ENCODE peak calls at places on chromosomes 11 and 22, in nine cellular contexts. One of them, this sample, is unnamed.
A peak's percentile ranks its signal among the peaks of the same experiment; 100 is the strongest.

GRCh38 chr11:12017865-12018453 is 9.5 kb upstream of the DKK3 start:
- DNase-seq in cardiac muscle cell: peak; percentile 59
- DNase-seq in heart left ventricle: peak; percentile 49
- DNase-seq in SK-N-SH: no peak
- DNase-seq in PC-3: no peak
- DNase-seq in IMR-90: peak; percentile 44
- DNase-seq in endodermal cell: no peak
- DNase-seq in left ventricle myocardium inferior: no peak
- DNase-seq in tibial nerve: no peak
- DNase-seq in this sample: no peak

GRCh38 chr11:116373107-116373506 is 399.7 kb downstream of the BUD13 start:
- DNase-seq in IMR-90: no peak
- DNase-seq in cardiac muscle cell: no peak
- DNase-seq in tibial nerve: no peak
- DNase-seq in endodermal cell: no peak
- DNase-seq in PC-3: no peak
- DNase-seq in SK-N-SH: no peak
- DNase-seq in heart left ventricle: no peak
- DNase-seq in left ventricle myocardium inferior: no peak
- DNase-seq in this sample: no peak

GRCh38 chr11:29623144-29623722 is 393.6 kb downstream of the KCNA4 start:
- DNase-seq in SK-N-SH: no peak
- DNase-seq in left ventricle myocardium inferior: no peak
- DNase-seq in IMR-90: no peak
- DNase-seq in cardiac muscle cell: no peak
- DNase-seq in heart left ventricle: no peak
- DNase-seq in tibial nerve: no peak
- DNase-seq in endodermal cell: peak; percentile 83
- DNase-seq in PC-3: no peak
- DNase-seq in this sample: no peak

GRCh38 chr11:93517041-93517440 is 26.1 kb downstream of the SMCO4 start:
- DNase-seq in tibial nerve: no peak
- DNase-seq in SK-N-SH: no peak
- DNase-seq in cardiac muscle cell: no peak
- DNase-seq in left ventricle myocardium inferior: no peak
- DNase-seq in heart left ventricle: no peak
- DNase-seq in endodermal cell: no peak
- DNase-seq in PC-3: no peak
- DNase-seq in IMR-90: no peak
- DNase-seq in this sample: no peak

GRCh38 chr11:71309611-71310010 is 57.2 kb upstream of the SHANK2 start:
- DNase-seq in endodermal cell: peak; percentile 34
- DNase-seq in left ventricle myocardium inferior: no peak
- DNase-seq in cardiac muscle cell: no peak
- DNase-seq in PC-3: no peak
- DNase-seq in tibial nerve: no peak
- DNase-seq in SK-N-SH: no peak
- DNase-seq in IMR-90: no peak
- DNase-seq in heart left ventricle: no peak
- DNase-seq in this sample: no peak

GRCh38 chr11:67265633-67266423 is 445 bp upstream of the GRK2 start:
- DNase-seq in tibial nerve: peak; percentile 69
- DNase-seq in cardiac muscle cell: peak; percentile 67
- DNase-seq in heart left ventricle: peak; percentile 81
- DNase-seq in SK-N-SH: peak; percentile 94
- DNase-seq in IMR-90: peak; percentile 33
- DNase-seq in left ventricle myocardium inferior: peak; percentile 83
- DNase-seq in PC-3: peak; percentile 77
- DNase-seq in endodermal cell: peak; percentile 93
- DNase-seq in this sample: peak; percentile 56

GRCh38 chr11:2445107-2445947 is 519 bp downstream of the KCNQ1 start:
- DNase-seq in left ventricle myocardium inferior: no peak
- DNase-seq in IMR-90: no peak
- DNase-seq in cardiac muscle cell: no peak
- DNase-seq in endodermal cell: no peak
- DNase-seq in SK-N-SH: no peak
- DNase-seq in tibial nerve: no peak
- DNase-seq in heart left ventricle: no peak
- DNase-seq in PC-3: no peak
- DNase-seq in this sample: no peak

GRCh38 chr22:43911351-43911750 is 12.3 kb upstream of the PNPLA3 start:
- DNase-seq in PC-3: no peak
- DNase-seq in left ventricle myocardium inferior: no peak
- DNase-seq in cardiac muscle cell: no peak
- DNase-seq in heart left ventricle: no peak
- DNase-seq in IMR-90: no peak
- DNase-seq in tibial nerve: no peak
- DNase-seq in endodermal cell: no peak
- DNase-seq in SK-N-SH: no peak
- DNase-seq in this sample: no peak

GRCh38 chr11:118514103-118514502 is 13.2 kb upstream of the TTC36 start:
- DNase-seq in left ventricle myocardium inferior: no peak
- DNase-seq in SK-N-SH: no peak
- DNase-seq in heart left ventricle: no peak
- DNase-seq in endodermal cell: no peak
- DNase-seq in cardiac muscle cell: no peak
- DNase-seq in tibial nerve: no peak
- DNase-seq in IMR-90: no peak
- DNase-seq in PC-3: no peak
- DNase-seq in this sample: no peak

GRCh38 chr11:313304-313786 is 495 bp upstream of the IFITM1 start:
- DNase-seq in IMR-90: no peak
- DNase-seq in endodermal cell: no peak
- DNase-seq in cardiac muscle cell: no peak
- DNase-seq in SK-N-SH: no peak
- DNase-seq in heart left ventricle: no peak
- DNase-seq in PC-3: no peak
- DNase-seq in left ventricle myocardium inferior: no peak
- DNase-seq in tibial nerve: no peak
- DNase-seq in this sample: peak; percentile 56

GRCh38 chr11:109041876-109042275 is 377.0 kb downstream of the DDX10 start:
- DNase-seq in IMR-90: peak; percentile 46
- DNase-seq in left ventricle myocardium inferior: no peak
- DNase-seq in tibial nerve: no peak
- DNase-seq in PC-3: no peak
- DNase-seq in endodermal cell: no peak
- DNase-seq in heart left ventricle: no peak
- DNase-seq in cardiac muscle cell: peak; percentile 9
- DNase-seq in SK-N-SH: no peak
- DNase-seq in this sample: no peak

GRCh38 chr11:117000039-117000740 is 98.0 kb downstream of the SIK3 start:
- DNase-seq in SK-N-SH: no peak
- DNase-seq in left ventricle myocardium inferior: no peak
- DNase-seq in cardiac muscle cell: no peak
- DNase-seq in PC-3: no peak
- DNase-seq in IMR-90: no peak
- DNase-seq in tibial nerve: no peak
- DNase-seq in heart left ventricle: no peak
- DNase-seq in endodermal cell: no peak
- DNase-seq in this sample: no peak

GRCh38 chr22:46060292-46061123 is 83.5 kb upstream of the WNT7B start:
- DNase-seq in IMR-90: no peak
- DNase-seq in endodermal cell: peak; percentile 40
- DNase-seq in SK-N-SH: no peak
- DNase-seq in PC-3: peak; percentile 17
- DNase-seq in cardiac muscle cell: no peak
- DNase-seq in tibial nerve: no peak
- DNase-seq in left ventricle myocardium inferior: no peak
- DNase-seq in heart left ventricle: no peak
- DNase-seq in this sample: no peak

DNA sequence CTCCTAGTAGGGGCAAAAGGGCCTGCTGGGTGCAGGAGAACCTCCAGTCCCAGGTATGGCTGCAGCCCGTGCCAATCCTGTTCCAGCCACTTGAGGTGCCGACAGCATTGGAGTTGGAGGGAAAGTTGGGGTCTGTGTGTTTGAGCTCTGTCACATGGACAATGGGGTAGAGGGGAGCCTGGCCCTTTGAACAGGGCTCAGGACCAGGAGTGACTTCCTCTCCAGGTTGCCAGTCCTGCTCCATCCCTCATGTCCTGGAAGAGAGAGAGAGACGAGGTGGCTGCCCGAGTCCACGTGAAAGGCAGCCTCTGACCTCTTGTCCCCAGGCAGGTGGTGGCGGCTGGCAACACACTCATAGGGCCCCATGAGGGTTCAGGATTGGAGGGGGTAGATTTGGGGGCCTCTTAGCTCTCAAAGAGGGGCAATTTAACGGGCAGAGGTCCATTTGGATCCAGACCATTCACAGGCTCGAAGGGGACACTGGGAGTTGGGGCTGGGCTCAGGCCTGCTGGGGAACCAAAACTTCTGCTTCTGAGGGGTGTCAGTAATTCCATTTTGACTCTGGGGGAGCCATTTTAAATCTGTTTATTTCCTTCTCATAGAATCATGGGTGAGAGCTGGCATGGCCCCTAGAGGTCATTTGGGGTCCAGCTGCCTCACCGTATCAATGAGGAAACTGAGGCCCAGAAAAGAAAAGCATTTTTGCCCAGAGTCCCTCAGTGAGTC is 4.1 kb downstream of the ADORA2A start:
- DNase-seq in endodermal cell: no peak
- DNase-seq in left ventricle myocardium inferior: no peak
- DNase-seq in IMR-90: no peak
- DNase-seq in PC-3: no peak
- DNase-seq in tibial nerve: no peak
- DNase-seq in heart left ventricle: no peak
- DNase-seq in SK-N-SH: no peak
- DNase-seq in cardiac muscle cell: no peak
- DNase-seq in this sample: no peak
- H3K27ac ChIP-seq in endodermal cell: no peak overlapping the region
- H3K27ac ChIP-seq in left ventricle myocardium inferior: peak overlapping the region; percentile 79
- H3K27ac ChIP-seq in IMR-90: no peak overlapping the region
- H3K27ac ChIP-seq in PC-3: no peak overlapping the region
- H3K27ac ChIP-seq in tibial nerve: peak overlapping the region; percentile 1
- H3K27ac ChIP-seq in heart left ventricle: peak overlapping the region; percentile 48
- H3K27ac ChIP-seq in SK-N-SH: no peak overlapping the region
- H3K27ac ChIP-seq in cardiac muscle cell: no peak overlapping the region
- H3K27ac ChIP-seq in this sample: peak overlapping the region; percentile 3

DNA sequence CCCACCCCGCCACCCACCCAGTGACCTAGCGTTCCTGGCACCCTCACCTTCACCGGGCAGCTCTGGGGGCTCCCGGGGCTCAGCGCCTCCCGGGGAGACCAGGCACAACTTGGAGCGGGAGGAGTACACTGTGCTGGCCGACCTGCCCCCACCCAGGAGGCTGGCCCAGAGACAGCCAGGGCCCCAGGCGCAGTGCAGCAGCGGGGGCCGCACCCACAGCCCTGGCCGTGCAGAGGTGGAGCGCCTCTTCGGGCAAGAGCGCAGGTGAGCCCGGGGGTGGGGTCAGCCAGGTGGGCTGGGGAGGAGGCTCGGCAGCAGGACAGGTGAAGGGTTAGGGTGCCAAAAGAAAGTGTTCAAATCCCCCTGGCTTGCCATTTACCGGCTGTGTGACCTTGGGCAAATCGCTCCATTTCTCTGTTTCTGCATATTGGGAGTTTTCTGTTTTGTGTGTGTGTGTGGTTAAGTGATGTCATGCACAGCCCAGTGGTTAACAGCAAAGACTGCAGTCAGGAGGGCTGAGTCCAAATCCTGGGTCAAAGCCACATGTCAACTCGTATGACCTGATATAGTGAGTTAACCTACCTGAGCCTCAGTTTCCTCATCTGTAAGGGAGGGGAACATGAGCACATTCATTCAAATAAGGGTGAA is 29.5 kb downstream of the TRIOBP start:
- DNase-seq in SK-N-SH: no peak
- DNase-seq in IMR-90: peak; percentile 55
- DNase-seq in tibial nerve: no peak
- DNase-seq in left ventricle myocardium inferior: no peak
- DNase-seq in heart left ventricle: no peak
- DNase-seq in PC-3: no peak
- DNase-seq in endodermal cell: no peak
- DNase-seq in cardiac muscle cell: peak; percentile 54
- DNase-seq in this sample: no peak
- H3K27ac ChIP-seq in SK-N-SH: no peak overlapping the region
- H3K27ac ChIP-seq in IMR-90: no peak overlapping the region
- H3K27ac ChIP-seq in tibial nerve: no peak overlapping the region
- H3K27ac ChIP-seq in left ventricle myocardium inferior: no peak overlapping the region
- H3K27ac ChIP-seq in heart left ventricle: no peak overlapping the region
- H3K27ac ChIP-seq in PC-3: no peak overlapping the region
- H3K27ac ChIP-seq in endodermal cell: no peak overlapping the region
- H3K27ac ChIP-seq in cardiac muscle cell: no peak overlapping the region
- H3K27ac ChIP-seq in this sample: no peak overlapping the region

DNA sequence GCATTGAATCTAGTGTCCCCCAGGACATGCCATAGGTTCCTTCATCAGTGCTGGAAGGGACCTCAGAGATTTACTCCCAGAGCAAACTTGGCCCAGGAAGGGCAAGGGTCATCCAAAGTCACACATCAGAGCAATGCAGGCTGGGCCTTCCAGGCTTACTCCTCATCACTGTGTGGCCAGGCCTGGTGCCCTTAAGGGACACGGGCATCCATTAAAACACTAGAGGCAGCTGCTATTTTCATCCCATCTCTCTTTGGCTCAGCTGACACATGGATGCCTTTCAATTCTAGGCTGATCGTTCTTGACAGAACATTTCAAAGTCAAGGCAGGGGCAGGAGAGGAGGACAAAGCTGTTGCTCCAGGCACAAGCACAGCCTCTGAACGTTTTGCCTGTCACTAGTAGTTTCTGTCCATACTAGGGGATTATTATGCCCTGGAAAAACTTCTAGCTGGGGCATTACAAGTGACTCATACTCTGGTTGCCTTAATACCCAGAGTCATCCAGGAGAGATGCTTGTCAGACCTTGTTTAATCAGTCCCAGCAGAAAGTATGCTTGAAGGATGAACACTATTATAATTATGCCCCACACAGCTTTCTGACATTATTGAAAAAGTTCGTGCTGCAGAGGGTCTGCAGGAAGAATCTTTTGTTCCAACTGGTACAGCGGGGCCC is 240.3 kb downstream of the TENM4 start:
- DNase-seq in PC-3: no peak
- DNase-seq in cardiac muscle cell: no peak
- DNase-seq in left ventricle myocardium inferior: no peak
- DNase-seq in SK-N-SH: no peak
- DNase-seq in IMR-90: no peak
- DNase-seq in tibial nerve: no peak
- DNase-seq in heart left ventricle: no peak
- DNase-seq in endodermal cell: no peak
- DNase-seq in this sample: no peak
- H3K27ac ChIP-seq in PC-3: no peak overlapping the region
- H3K27ac ChIP-seq in cardiac muscle cell: no peak overlapping the region
- H3K27ac ChIP-seq in left ventricle myocardium inferior: peak overlapping the region; percentile 39
- H3K27ac ChIP-seq in SK-N-SH: no peak overlapping the region
- H3K27ac ChIP-seq in IMR-90: no peak overlapping the region
- H3K27ac ChIP-seq in tibial nerve: no peak overlapping the region
- H3K27ac ChIP-seq in heart left ventricle: peak overlapping the region; percentile 73
- H3K27ac ChIP-seq in endodermal cell: no peak overlapping the region
- H3K27ac ChIP-seq in this sample: no peak overlapping the region

DNA sequence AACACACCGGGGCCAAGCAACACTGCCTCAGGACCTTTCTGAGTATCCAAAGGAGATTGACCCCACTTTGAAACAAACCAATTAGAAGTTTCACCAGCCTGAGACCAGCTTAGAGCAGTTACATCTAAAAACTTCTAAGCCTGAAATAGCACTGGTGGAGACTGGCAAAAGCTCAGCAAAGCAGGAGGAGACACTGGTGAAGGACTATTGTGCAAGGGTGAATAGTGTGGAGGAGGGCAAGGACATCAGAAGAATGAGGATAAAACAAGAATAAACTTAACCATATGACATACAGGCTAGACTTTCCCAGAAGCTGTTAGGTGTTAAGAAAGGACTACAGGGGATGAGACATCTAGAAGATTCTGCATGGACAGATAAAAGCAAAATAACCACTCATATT is 152.4 kb downstream of the FCHSD2 start:
- DNase-seq in heart left ventricle: no peak
- DNase-seq in tibial nerve: no peak
- DNase-seq in PC-3: no peak
- DNase-seq in left ventricle myocardium inferior: no peak
- DNase-seq in cardiac muscle cell: peak; percentile 68
- DNase-seq in SK-N-SH: no peak
- DNase-seq in endodermal cell: no peak
- DNase-seq in IMR-90: peak; percentile 13
- DNase-seq in this sample: no peak
- H3K27ac ChIP-seq in heart left ventricle: peak overlapping the region; percentile 7
- H3K27ac ChIP-seq in tibial nerve: no peak overlapping the region
- H3K27ac ChIP-seq in PC-3: no peak overlapping the region
- H3K27ac ChIP-seq in left ventricle myocardium inferior: peak overlapping the region; percentile 65
- H3K27ac ChIP-seq in cardiac muscle cell: no peak overlapping the region
- H3K27ac ChIP-seq in SK-N-SH: no peak overlapping the region
- H3K27ac ChIP-seq in endodermal cell: no peak overlapping the region
- H3K27ac ChIP-seq in IMR-90: no peak overlapping the region
- H3K27ac ChIP-seq in this sample: no peak overlapping the region

This sample was measured in CD8-positive, alpha-beta T cell.